ENCODE peak calls at places on chromosome 17, in four cellular contexts. One of them, this sample, is unnamed.

GRCh38 chr17:67401598-67402504 is 24.8 kb downstream of the PITPNC1 start:
- DNase-seq in GM12878: no peak
- DNase-seq in H1: no peak
- DNase-seq in HepG2: no peak
- DNase-seq in this sample: no peak

GRCh38 chr17:973053-973452 is 6.5 kb downstream of the NXN start:
- DNase-seq in HepG2: no peak
- DNase-seq in H1: no peak
- DNase-seq in GM12878: no peak
- DNase-seq in this sample: no peak

GRCh38 chr17:61127960-61128359 is 271.7 kb upstream of the TBX2 start:
- DNase-seq in GM12878: no peak
- DNase-seq in H1: no peak
- DNase-seq in HepG2: no peak
- DNase-seq in this sample: no peak

GRCh38 chr17:72120878-72121163 is at the start of gene SOX9:
- DNase-seq in H1: peak; percentile 85
- DNase-seq in HepG2: peak; percentile 98
- DNase-seq in GM12878: peak; percentile 73
- DNase-seq in this sample: peak; percentile 82

GRCh38 chr17:6872941-6873340 is 41.4 kb upstream of the TEKT1 start:
- DNase-seq in GM12878: no peak
- DNase-seq in HepG2: no peak
- DNase-seq in H1: no peak
- DNase-seq in this sample: no peak

GRCh38 chr17:69179227-69179952 is 37.7 kb upstream of the ABCA6 start:
- DNase-seq in HepG2: no peak
- DNase-seq in H1: no peak
- DNase-seq in GM12878: no peak
- DNase-seq in this sample: no peak

GRCh38 chr17:64765191-64765889 is 103.2 kb upstream of the SMURF2 start:
- DNase-seq in H1: no peak
- DNase-seq in HepG2: no peak
- DNase-seq in GM12878: no peak
- DNase-seq in this sample: no peak

GRCh38 chr17:75830168-75831031 is 13.8 kb downstream of the UNC13D start:
- DNase-seq in H1: peak; percentile 90
- DNase-seq in GM12878: no peak
- DNase-seq in HepG2: no peak
- DNase-seq in this sample: no peak

GRCh38 chr17:57557363-57557762 is 187.7 kb downstream of the CCDC182 start:
- DNase-seq in H1: no peak
- DNase-seq in GM12878: no peak
- DNase-seq in HepG2: no peak
- DNase-seq in this sample: no peak

GRCh38 chr17:9334536-9335446 is 240.8 kb downstream of the STX8 start:
- DNase-seq in H1: no peak
- DNase-seq in HepG2: no peak
- DNase-seq in GM12878: no peak
- DNase-seq in this sample: no peak

GRCh38 chr17:10001296-10001904 is 96.3 kb upstream of the RCVRN start:
- DNase-seq in HepG2: no peak
- DNase-seq in GM12878: no peak
- DNase-seq in H1: no peak
- DNase-seq in this sample: no peak

GRCh38 chr17:61349350-61349749 is 50.3 kb upstream of the TBX2 start:
- DNase-seq in GM12878: no peak
- DNase-seq in H1: no peak
- DNase-seq in HepG2: peak; percentile 34
- DNase-seq in this sample: no peak

GRCh38 chr17:21371511-21372081 is 4.6 kb upstream of the KCNJ12 start:
- DNase-seq in HepG2: no peak
- DNase-seq in H1: no peak
- DNase-seq in GM12878: no peak
- DNase-seq in this sample: no peak

GRCh38 chr17:31596382-31597323 is 205.2 kb downstream of the RAB11FIP4 start:
- DNase-seq in HepG2: peak; percentile 44
- DNase-seq in GM12878: peak; percentile 70
- DNase-seq in H1: no peak
- DNase-seq in this sample: peak; percentile 39

GRCh38 chr17:47875011-47875471 is 21.0 kb upstream of the SP2 start:
- DNase-seq in GM12878: no peak
- DNase-seq in H1: no peak
- DNase-seq in HepG2: no peak
- DNase-seq in this sample: no peak

GRCh38 chr17:63932008-63932561 is at the start of gene CD79B:
- DNase-seq in HepG2: no peak
- DNase-seq in H1: peak; percentile 45
- DNase-seq in GM12878: no peak
- DNase-seq in this sample: no peak

GRCh38 chr17:6936370-6937028 is 59.4 kb upstream of the ALOX12 start:
- DNase-seq in H1: no peak
- DNase-seq in GM12878: no peak
- DNase-seq in HepG2: no peak
- DNase-seq in this sample: no peak

GRCh38 chr17:34859652-34860051 is 101.6 kb downstream of the CCT6B start:
- DNase-seq in HepG2: no peak
- DNase-seq in GM12878: no peak
- DNase-seq in H1: no peak
- DNase-seq in this sample: no peak

GRCh38 chr17:13024526-13025263 is 6.9 kb upstream of the ELAC2 start:
- DNase-seq in GM12878: no peak
- DNase-seq in HepG2: peak; percentile 55
- DNase-seq in H1: peak; percentile 92
- DNase-seq in this sample: no peak

GRCh38 chr17:16428098-16428882 is 12.9 kb downstream of the TRPV2 start:
- DNase-seq in HepG2: peak; percentile 64
- DNase-seq in GM12878: no peak
- DNase-seq in H1: peak; percentile 44
- DNase-seq in this sample: no peak

GRCh38 chr17:688100-688989 is 26.3 kb downstream of the VPS53 start:
- DNase-seq in H1: no peak
- DNase-seq in GM12878: no peak
- DNase-seq in HepG2: peak; percentile 9
- DNase-seq in this sample: no peak

GRCh38 chr17:80956321-80957190 is 35.1 kb upstream of the CHMP6 start:
- DNase-seq in HepG2: no peak
- DNase-seq in GM12878: no peak
- DNase-seq in H1: no peak
- DNase-seq in this sample: no peak

GRCh38 chr17:40727447-40728231 is 24.1 kb upstream of the KRT24 start:
- DNase-seq in HepG2: no peak
- DNase-seq in H1: no peak
- DNase-seq in GM12878: peak; percentile 41
- DNase-seq in this sample: no peak

GRCh38 chr17:31724619-31725018 is 134.4 kb downstream of the COPRS start:
- DNase-seq in HepG2: no peak
- DNase-seq in H1: peak; percentile 11
- DNase-seq in GM12878: no peak
- DNase-seq in this sample: no peak

GRCh38 chr17:39663340-39663687 is 1.8 kb upstream of the TCAP start:
- DNase-seq in H1: no peak
- DNase-seq in HepG2: no peak
- DNase-seq in GM12878: no peak
- DNase-seq in this sample: no peak

GRCh38 chr17:67475161-67475887 is 98.2 kb downstream of the PITPNC1 start:
- DNase-seq in H1: peak; percentile 82
- DNase-seq in HepG2: peak; percentile 50
- DNase-seq in GM12878: peak; percentile 53
- DNase-seq in this sample: peak; percentile 20

GRCh38 chr17:60641810-60642220 is 35.8 kb upstream of the BCAS3 start:
- DNase-seq in H1: peak; percentile 48
- DNase-seq in GM12878: no peak
- DNase-seq in HepG2: peak; percentile 87
- DNase-seq in this sample: peak; percentile 38

GRCh38 chr17:57739402-57740224 is 5.5 kb downstream of the CCDC182 start:
- DNase-seq in H1: no peak
- DNase-seq in HepG2: peak; percentile 53
- DNase-seq in GM12878: no peak
- DNase-seq in this sample: no peak

GRCh38 chr17:57295526-57296023 is 39.3 kb downstream of the MSI2 start:
- DNase-seq in HepG2: no peak
- DNase-seq in GM12878: no peak
- DNase-seq in H1: no peak
- DNase-seq in this sample: no peak

GRCh38 chr17:61248399-61248798 is 151.2 kb upstream of the TBX2 start:
- DNase-seq in H1: no peak
- DNase-seq in GM12878: no peak
- DNase-seq in HepG2: peak; percentile 30
- DNase-seq in this sample: no peak

GRCh38 chr17:10729334-10730193 is at the start of gene TMEM220:
- DNase-seq in H1: peak; percentile 87
- DNase-seq in HepG2: peak; percentile 26
- DNase-seq in GM12878: no peak
- DNase-seq in this sample: peak; percentile 57

GRCh38 chr17:47730681-47731080 is 2.4 kb upstream of the TBX21 start:
- DNase-seq in HepG2: no peak
- DNase-seq in GM12878: no peak
- DNase-seq in H1: no peak
- DNase-seq in this sample: no peak

DNA sequence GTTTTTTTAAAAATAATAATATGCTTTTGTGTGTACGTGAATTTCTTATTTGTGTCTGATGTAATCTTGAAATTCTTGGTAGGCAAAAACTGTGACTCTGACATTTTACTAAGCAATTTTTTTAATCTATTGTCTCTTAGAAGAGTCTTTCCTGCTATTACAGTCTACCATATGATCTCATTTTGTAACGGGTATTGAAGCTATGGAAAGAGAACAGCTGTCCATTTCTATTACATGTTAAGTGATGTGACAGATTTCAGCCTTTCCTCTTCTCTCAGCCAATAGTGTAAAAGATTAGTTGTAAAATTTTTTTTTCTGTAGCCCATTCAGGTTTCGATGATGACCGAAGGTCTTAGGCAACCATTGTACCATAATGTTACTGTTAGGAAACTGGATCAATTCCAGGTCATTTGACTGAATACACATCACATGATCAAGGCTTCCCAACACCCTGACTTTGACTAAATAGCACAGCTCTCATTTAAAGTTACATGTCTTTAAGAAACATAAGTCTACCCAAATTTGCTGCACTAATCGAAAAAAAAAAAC is 147.6 kb upstream of the HLF start:
- DNase-seq in HepG2: no peak
- DNase-seq in H1: no peak
- DNase-seq in GM12878: no peak
- DNase-seq in this sample: no peak
- TF ChIP-seq ZNF274 in HepG2: no peak
- TF ChIP-seq ZNF274 in H1: no peak
- TF ChIP-seq ZNF274 in GM12878: no peak
- TF ChIP-seq ZNF274 in this sample: no peak

DNA sequence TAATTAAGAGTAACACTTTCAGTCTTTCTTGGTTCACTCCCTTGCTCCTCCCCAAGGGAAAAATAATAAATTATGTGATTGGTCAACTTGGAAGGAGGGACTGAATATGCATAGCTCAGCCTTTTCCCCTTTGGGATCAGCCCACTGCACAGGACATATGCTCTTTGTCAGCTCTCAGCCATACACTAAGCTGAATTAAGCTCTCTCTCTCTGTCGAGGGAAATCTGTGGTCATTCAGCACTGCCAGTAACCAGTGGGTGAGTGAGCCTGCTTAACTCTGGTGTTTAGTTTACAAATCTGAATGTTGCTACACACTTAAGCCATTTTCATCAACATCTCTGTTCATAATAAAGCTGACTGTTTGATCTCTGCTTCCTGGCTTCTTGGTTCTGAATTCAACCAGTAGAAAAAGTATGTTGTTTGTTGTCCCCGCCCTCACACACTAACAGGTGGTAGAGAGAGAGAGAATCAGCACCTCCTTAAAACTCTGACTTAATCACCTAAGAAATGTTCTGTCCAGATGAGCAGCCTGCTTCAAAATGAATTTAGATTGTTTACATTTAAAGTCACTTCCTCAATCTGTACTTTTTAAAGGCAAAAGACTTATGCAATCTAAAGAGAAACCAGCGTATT is 102.2 kb upstream of the C17orf78 start:
- DNase-seq in HepG2: no peak
- DNase-seq in H1: no peak
- DNase-seq in GM12878: no peak
- DNase-seq in this sample: no peak
- TF ChIP-seq SUZ12 in HepG2: no peak
- TF ChIP-seq SUZ12 in H1: no peak
- TF ChIP-seq SUZ12 in GM12878: no peak
- TF ChIP-seq SUZ12 in this sample: no peak

DNA sequence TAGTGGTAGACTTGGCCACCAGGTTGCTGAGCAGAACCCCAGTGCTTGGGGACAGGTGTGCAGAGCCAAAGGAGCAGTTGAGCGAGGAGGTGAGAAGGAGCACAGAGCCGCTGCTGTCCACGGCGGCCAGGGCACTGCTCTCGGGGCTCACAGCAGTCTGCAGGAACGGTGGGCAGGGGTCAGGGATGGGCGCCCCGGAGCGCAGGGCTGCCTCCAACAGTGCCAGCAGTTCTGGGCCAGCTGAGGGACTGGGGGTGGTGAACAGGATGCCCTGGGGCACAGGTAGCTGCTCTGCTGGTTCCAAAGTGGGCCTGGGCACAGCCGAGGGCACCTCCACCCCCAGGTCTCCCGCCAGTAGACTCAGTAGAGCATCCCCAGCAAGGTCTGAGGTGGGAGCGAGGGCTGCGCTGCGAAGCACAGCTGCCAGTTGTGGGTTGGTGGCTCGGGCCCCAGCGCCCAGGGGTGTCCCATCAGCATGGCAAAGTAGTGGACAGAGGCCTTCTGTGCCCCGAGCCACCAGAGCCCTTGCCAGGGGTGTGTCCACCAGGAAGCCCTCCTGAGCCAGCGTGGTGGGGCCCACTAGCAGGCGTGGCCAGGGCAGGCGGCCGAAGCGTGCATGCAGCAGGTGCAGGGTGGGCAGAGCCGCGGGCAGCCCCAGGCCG is 1.9 kb downstream of the GGT6 start:
- DNase-seq in HepG2: no peak
- DNase-seq in H1: no peak
- DNase-seq in GM12878: no peak
- DNase-seq in this sample: no peak
- TF ChIP-seq ZNF274 in HepG2: no peak
- TF ChIP-seq ZNF274 in H1: no peak
- TF ChIP-seq ZNF274 in GM12878: no peak
- TF ChIP-seq ZNF274 in this sample: no peak

DNA sequence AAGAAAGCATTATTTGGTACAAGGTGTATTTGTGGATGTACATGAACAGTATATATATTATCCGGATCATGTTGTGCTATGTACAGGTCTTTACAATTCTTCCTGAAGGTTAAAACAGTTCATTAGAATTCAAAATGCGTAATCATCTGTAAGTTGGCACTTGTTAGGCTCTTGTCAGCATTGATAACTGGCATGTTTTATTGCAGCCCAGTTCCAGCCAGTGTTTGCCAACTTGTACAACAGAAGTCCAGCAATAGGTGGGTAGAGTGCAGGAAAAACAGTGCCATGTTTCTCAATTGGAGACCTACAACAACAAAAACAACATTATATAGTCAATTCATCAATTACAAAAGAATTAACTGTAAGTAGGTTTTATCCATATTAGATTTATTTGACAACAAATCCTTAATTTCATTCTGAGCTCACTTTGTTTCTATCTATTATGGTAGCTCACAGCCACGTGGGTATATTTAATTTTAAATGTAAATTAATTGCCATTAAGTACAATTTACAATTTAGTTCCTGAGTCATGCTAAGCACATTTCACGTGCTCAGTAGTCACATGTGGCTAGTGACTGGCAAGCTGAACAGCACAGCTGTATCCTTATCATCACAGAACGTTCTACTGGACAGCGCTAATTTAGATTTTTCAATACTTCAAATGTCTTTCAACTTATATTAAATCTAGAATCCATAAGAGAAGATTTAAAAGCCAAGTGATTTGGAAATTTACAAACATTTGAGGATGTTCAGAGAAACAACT is 8.6 kb upstream of the ANKFY1 start:
- DNase-seq in HepG2: no peak
- DNase-seq in H1: no peak
- DNase-seq in GM12878: no peak
- DNase-seq in this sample: no peak
- TF ChIP-seq SUZ12 in HepG2: no peak
- TF ChIP-seq SUZ12 in H1: no peak
- TF ChIP-seq SUZ12 in GM12878: no peak
- TF ChIP-seq SUZ12 in this sample: no peak

This sample was measured in NT2/D1.